ENCODE peak calls at places on chromosomes 12 and 14, in ten cellular contexts. V, H, G, R, J, K, C, F, Y and O are unnamed samples.

GRCh38 chr12:124680863-124681778 is 113.7 kb upstream of the NCOR2 start:
- DNase-seq in J (peak), G (no peak), C (peak), F (peak), H (peak), R (peak), V (peak), Y (no peak), K (no peak), O (no peak)

GRCh38 chr14:103144085-103144484 is 20.8 kb downstream of the TNFAIP2 start:
- DNase-seq in G (no peak), K (no peak), J (no peak), V (no peak), C (peak), H (no peak), Y (no peak), R (peak), F (no peak), O (no peak)

GRCh38 chr14:71339650-71340415 is 432.6 kb downstream of the PCNX1 start:
- DNase-seq in F (no peak), R (no peak), Y (no peak), J (no peak), V (no peak), G (no peak), C (no peak), H (no peak), K (no peak), O (no peak)

GRCh38 chr12:125331342-125332052 is 266.3 kb downstream of the AACS start:
- DNase-seq in V (no peak), C (peak), J (no peak), H (no peak), Y (no peak), G (no peak), K (no peak), R (peak), F (no peak), O (no peak)

GRCh38 chr14:88765130-88765529 is 27.6 kb downstream of the EML5 start:
- DNase-seq in H (no peak), Y (no peak), K (no peak), C (peak), R (peak), V (no peak), G (no peak), F (no peak), J (no peak), O (no peak)

GRCh38 chr12:92439397-92439779 is 263.4 kb upstream of the PLEKHG7 start:
- DNase-seq in G (no peak), K (no peak), C (peak), V (no peak), R (peak), Y (no peak), F (no peak), J (no peak), H (no peak), O (no peak)

GRCh38 chr14:81831128-81831815 is 297.6 kb upstream of the SEL1L start:
- DNase-seq in J (no peak), Y (no peak), G (no peak), F (peak), H (no peak), K (no peak), C (no peak), V (peak), R (peak), O (no peak)

GRCh38 chr12:123950476-123951169 is 22.0 kb downstream of the CCDC92 start:
- DNase-seq in G (no peak), R (no peak), Y (no peak), H (no peak), F (no peak), K (no peak), C (no peak), J (no peak), V (no peak), O (no peak)

GRCh38 chr12:106296179-106296877 is 6.2 kb upstream of the TCP11L2 start:
- DNase-seq in H (no peak), V (no peak), J (no peak), K (no peak), R (peak), G (no peak), F (no peak), C (peak), Y (no peak), O (no peak)

GRCh38 chr14:74932401-74932901 is 9.4 kb upstream of the RPS6KL1 start:
- DNase-seq in V (no peak), C (no peak), Y (no peak), H (no peak), R (peak), F (no peak), K (no peak), J (no peak), G (no peak), O (no peak)

GRCh38 chr14:21084396-21084795 is 14.1 kb downstream of the ZNF219 start:
- DNase-seq in K (no peak), R (no peak), V (no peak), Y (no peak), G (no peak), H (no peak), F (no peak), C (no peak), J (no peak), O (no peak)

GRCh38 chr12:124847675-124848074 is 16.0 kb downstream of the SCARB1 start:
- DNase-seq in V (no peak), K (no peak), F (no peak), Y (no peak), C (no peak), R (peak), J (no peak), G (no peak), H (no peak), O (no peak)

GRCh38 chr12:42338280-42338679 is 12.3 kb downstream of the PPHLN1 start:
- DNase-seq in Y (no peak), C (no peak), F (no peak), R (no peak), J (no peak), H (no peak), V (no peak), K (no peak), G (no peak), O (no peak)

GRCh38 chr12:3150308-3150670 is 73.1 kb downstream of the TSPAN9 start:
- DNase-seq in K (no peak), J (no peak), V (no peak), H (no peak), Y (no peak), C (no peak), G (no peak), R (no peak), F (no peak), O (no peak)

GRCh38 chr14:103386632-103387329 is 1.6 kb downstream of the MARK3 start:
- DNase-seq in G (no peak), J (no peak), H (peak), C (no peak), K (no peak), F (no peak), R (no peak), V (no peak), Y (no peak), O (no peak)

GRCh38 chr14:71439247-71439646 is 493.0 kb upstream of the RGS6 start:
- DNase-seq in F (no peak), J (no peak), Y (no peak), R (no peak), K (no peak), C (no peak), V (no peak), G (no peak), H (no peak), O (no peak)

GRCh38 chr12:26726956-26727355 is 106.0 kb downstream of the ITPR2 start:
- DNase-seq in C (peak), H (no peak), K (no peak), F (no peak), V (no peak), Y (no peak), R (peak), G (no peak), J (no peak), O (no peak)

GRCh38 chr12:65168606-65169310 is 625 bp upstream of the LEMD3 start:
- DNase-seq in H (no peak), Y (no peak), J (no peak), R (no peak), V (no peak), C (peak), K (no peak), F (no peak), G (no peak), O (no peak)

GRCh38 chr12:29589852-29590251 is 92.4 kb upstream of the OVCH1 start:
- DNase-seq in F (no peak), H (no peak), C (no peak), V (no peak), K (no peak), G (no peak), R (no peak), J (no peak), Y (no peak), O (no peak)

GRCh38 chr14:93859957-93860356 is 67.2 kb upstream of the FAM181A start:
- DNase-seq in H (no peak), V (no peak), G (no peak), F (peak), C (no peak), J (peak), R (no peak), K (no peak), Y (no peak), O (no peak)

GRCh38 chr14:24441904-24442239 is 704 bp downstream of the SDR39U1 start:
- DNase-seq in H (no peak), C (no peak), J (peak), Y (no peak), V (no peak), K (no peak), F (no peak), G (no peak), R (peak), O (no peak)

GRCh38 chr14:102504302-102504950 is 5.2 kb downstream of the ANKRD9 start:
- DNase-seq in R (no peak), J (no peak), H (no peak), G (no peak), C (no peak), F (no peak), Y (no peak), V (peak), K (no peak), O (no peak)

GRCh38 chr12:120249266-120249874 is 16.2 kb downstream of the PXN start:
- DNase-seq in Y (no peak), R (no peak), C (no peak), G (no peak), V (no peak), K (no peak), F (peak), H (no peak), J (no peak), O (no peak)

GRCh38 chr14:75877292-75877691 is 104.5 kb downstream of the TGFB3 start:
- DNase-seq in C (peak), H (no peak), K (no peak), V (no peak), R (peak), F (no peak), G (no peak), J (no peak), Y (no peak), O (no peak)

GRCh38 chr12:50720085-50720484 is 43.8 kb upstream of the ATF1 start:
- DNase-seq in C (peak), V (no peak), Y (no peak), K (no peak), R (peak), G (no peak), F (no peak), H (no peak), J (no peak), O (no peak)
- TF ChIP-seq CTCF in C (peak), V (no peak), Y (no peak), K (no peak), R (no peak), G (no peak), F (no peak), H (no peak), J (no peak), O (no peak)

GRCh38 chr14:100056431-100056830 is 8.8 kb upstream of the EVL start:
- DNase-seq in F (no peak), K (no peak), H (no peak), Y (no peak), G (no peak), R (peak), J (no peak), C (no peak), V (no peak), O (no peak)

GRCh38 chr14:100054553-100055075 is 10.6 kb upstream of the EVL start:
- DNase-seq in K (no peak), Y (no peak), G (no peak), C (no peak), R (no peak), F (no peak), H (no peak), J (no peak), V (no peak), O (no peak)

GRCh38 chr14:100059433-100059781 is 5.8 kb upstream of the EVL start:
- DNase-seq in R (no peak), H (no peak), C (no peak), J (no peak), K (no peak), G (no peak), V (no peak), Y (no peak), F (no peak), O (no peak)

GRCh38 chr14:100058777-100059432 is 6.3 kb upstream of the EVL start:
- DNase-seq in K (no peak), F (no peak), V (no peak), G (no peak), C (no peak), Y (no peak), J (no peak), H (no peak), R (no peak), O (no peak)

DNA sequence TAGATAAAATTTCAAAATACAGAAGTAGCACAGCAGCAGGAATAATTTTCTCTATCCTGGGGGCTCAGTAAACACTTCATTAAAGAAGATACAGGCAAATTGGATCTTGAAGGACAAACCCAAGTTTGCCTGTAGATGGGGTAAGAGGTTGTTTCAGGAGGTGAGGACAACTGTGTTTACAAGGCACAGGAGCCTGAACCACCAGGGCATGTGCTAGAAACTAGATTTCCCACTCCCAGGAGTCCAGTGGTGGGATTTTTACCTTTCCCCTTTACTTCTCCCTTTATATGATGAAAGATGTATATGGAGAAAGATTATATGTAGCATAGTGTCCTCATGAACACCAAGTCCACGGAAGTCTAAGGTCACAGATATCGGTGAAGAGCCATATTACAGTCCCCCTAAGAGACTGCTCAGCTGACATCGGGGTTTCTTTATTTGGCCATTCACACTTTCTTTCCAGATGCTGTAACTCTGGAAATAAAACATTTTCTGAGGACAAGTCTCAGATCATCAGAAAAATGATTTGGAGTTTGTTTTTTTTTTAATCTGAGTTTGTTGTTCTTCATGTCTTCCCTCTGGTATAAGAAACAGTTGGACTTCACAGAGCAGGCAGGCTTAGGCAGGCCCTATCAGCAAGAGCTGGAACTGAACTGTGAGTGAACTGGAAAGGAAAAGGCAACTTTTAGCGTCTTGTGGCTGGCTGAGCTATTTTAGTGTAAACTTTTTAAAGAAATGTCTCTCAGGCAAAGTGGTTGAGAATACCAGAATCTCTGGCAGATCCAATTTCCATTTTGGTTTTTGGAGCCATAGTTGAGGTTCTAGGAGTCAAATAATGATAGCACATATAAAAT is 8.0 kb upstream of the EVL start:
- DNase-seq in H (peak), G (no peak), K (no peak), V (no peak), J (no peak), F (no peak), R (peak), Y (no peak), C (peak), O (no peak)
- TF ChIP-seq CTCF in H (peak), G (no peak), K (peak), V (peak), J (peak), F (peak), R (peak), Y (no peak), C (peak), O (peak)

DNA sequence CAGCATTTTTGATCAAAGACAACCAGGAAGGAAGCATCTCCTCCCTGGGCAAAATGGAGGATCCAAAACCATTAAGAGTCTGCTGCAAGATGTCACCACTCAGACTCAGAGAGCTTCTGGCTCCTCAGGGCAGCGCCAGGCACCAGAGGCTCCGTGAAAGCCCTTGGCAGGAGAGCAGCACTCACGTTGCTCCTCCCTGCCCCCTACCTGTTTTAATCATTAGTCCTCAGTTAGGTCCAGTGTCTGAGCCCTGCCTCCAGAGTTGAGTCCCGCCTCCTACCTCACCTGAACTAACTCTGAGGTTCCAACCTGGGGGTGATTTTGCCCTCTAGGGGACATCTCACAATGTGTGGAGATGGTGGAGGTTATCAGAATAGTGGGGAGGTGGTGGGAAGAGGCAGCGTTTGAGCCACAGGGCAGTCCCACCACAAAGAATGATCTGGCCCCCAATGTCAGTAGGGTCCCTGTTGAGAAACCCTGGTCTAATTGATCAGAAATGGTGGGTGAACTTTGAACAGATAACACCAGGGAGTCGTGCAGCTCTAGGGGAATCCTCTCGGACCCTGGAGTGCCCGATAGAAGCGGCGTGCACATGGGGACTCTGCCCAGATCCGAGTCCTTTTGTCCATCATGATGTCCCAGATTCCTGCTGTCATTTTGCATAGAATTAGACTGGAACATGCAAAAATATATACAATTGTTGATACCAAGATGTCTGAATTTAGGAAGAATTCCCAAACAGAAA is 156.7 kb upstream of the DIO3 start:
- DNase-seq in H (peak), V (no peak), F (no peak), J (no peak), K (no peak), Y (no peak), G (no peak), R (no peak), C (no peak), O (no peak)
- TF ChIP-seq CTCF in H (peak), V (no peak), F (no peak), J (no peak), K (no peak), Y (no peak), G (no peak), R (no peak), C (no peak), O (no peak)

GRCh38 chr14:52179151-52179790 is 88.2 kb upstream of the PTGDR start:
- DNase-seq in R (no peak), C (no peak), G (no peak), K (no peak), V (no peak), J (no peak), H (no peak), Y (no peak), F (no peak), O (no peak)

GRCh38 chr14:52175982-52176502 is 91.5 kb upstream of the PTGDR start:
- DNase-seq in C (no peak), R (no peak), J (no peak), V (no peak), F (no peak), H (peak), K (no peak), Y (no peak), G (no peak), O (peak)
- TF ChIP-seq CTCF in C (no peak), R (no peak), J (no peak), V (no peak), F (no peak), H (no peak), K (no peak), Y (no peak), G (no peak), O (no peak)

DNA sequence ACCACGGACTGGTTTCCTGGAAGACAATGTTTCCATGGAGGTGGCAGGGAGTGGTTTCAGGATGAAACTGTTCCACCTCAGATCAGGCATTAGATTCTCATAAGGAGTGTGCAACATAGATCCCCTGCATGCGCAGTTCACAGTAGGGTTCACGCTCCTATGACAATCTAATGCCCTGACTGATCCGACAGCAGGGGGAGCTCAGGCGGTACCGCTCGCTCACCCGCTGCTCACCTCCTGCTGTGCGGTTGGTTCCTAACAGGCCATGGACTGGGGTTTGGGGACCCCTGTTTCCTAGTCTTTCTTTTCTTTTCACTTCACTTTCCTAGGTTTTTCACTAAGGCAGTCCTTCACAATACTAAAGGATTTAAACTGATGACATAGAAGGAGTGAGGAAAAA is 39.6 kb downstream of the GUCY2C start:
- DNase-seq in F (no peak), Y (no peak), H (no peak), V (no peak), J (no peak), K (no peak), C (no peak), G (no peak), R (no peak), O (no peak)
- TF ChIP-seq CTCF in F (no peak), Y (no peak), H (no peak), V (no peak), J (no peak), K (no peak), C (no peak), G (no peak), R (no peak), O (no peak)

GRCh38 chr14:64838656-64839055 is 41.1 kb downstream of the SPTB start:
- DNase-seq in V (no peak), H (no peak), G (no peak), Y (no peak), C (no peak), F (no peak), R (no peak), K (no peak), J (no peak), O (no peak)

GRCh38 chr14:64844993-64845536 is 34.6 kb downstream of the SPTB start:
- DNase-seq in K (no peak), R (no peak), Y (no peak), G (no peak), C (no peak), V (no peak), F (no peak), J (no peak), H (no peak), O (no peak)

GRCh38 chr14:64844272-64844671 is 35.4 kb downstream of the SPTB start:
- DNase-seq in G (no peak), K (no peak), V (no peak), C (no peak), Y (no peak), J (no peak), R (no peak), F (no peak), H (peak), O (no peak)

GRCh38 chr14:64841772-64842490 is 37.8 kb downstream of the SPTB start:
- DNase-seq in C (no peak), H (no peak), J (no peak), R (no peak), V (peak), F (peak), G (no peak), K (no peak), Y (no peak), O (no peak)

DNA sequence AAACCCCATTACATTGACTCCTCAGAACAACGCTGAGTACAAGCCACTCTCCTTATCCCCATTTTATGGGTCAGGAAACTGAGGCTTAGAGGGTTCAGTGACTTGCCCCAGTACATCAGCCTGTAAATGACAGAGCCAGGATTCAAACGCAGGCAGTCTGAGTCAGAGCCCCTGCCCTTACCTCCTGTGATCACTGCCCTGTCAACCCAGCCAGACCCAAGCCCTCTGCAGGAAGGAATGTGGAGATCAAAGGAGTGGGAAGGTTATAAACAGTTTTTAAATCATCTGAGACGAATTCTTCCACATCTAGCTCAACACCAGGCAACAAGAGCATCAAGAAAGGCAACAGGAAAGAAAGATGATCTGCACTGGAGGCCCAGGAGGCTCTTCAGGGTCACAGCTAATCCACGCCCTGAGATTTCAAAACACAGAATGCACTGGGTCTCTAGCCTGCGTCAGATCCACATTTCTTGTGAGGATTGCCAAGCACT is 38.5 kb downstream of the SPTB start:
- DNase-seq in K (no peak), C (peak), G (no peak), F (peak), H (no peak), V (no peak), R (peak), Y (no peak), J (no peak), O (no peak)
- TF ChIP-seq CTCF in K (peak), C (peak), G (peak), F (peak), H (no peak), V (peak), R (peak), Y (no peak), J (peak), O (no peak)